ENCODE peak calls at places on chromosome 18, in five cellular contexts. One of them, this sample, is unnamed.

GRCh38 chr18:36297419-36298112 is at the start of gene FHOD3:
- DNase-seq in activated T-cell treated with anti-CD3 and anti-CD28 coated beads for 4 hours: no peak
- DNase-seq in RPMI7951: peak; percentile 82
- DNase-seq in non-pigmented ciliary epithelial cell: no peak
- DNase-seq in HFF-Myc: no peak
- DNase-seq in this sample: peak; percentile 96

GRCh38 chr18:5414546-5414945 is 119.0 kb upstream of the ZBTB14 start:
- DNase-seq in activated T-cell treated with anti-CD3 and anti-CD28 coated beads for 4 hours: no peak
- DNase-seq in RPMI7951: no peak
- DNase-seq in non-pigmented ciliary epithelial cell: no peak
- DNase-seq in HFF-Myc: no peak
- DNase-seq in this sample: no peak

GRCh38 chr18:23227729-23228075 is 92.4 kb downstream of the CABLES1 start:
- DNase-seq in activated T-cell treated with anti-CD3 and anti-CD28 coated beads for 4 hours: no peak
- DNase-seq in RPMI7951: no peak
- DNase-seq in non-pigmented ciliary epithelial cell: no peak
- DNase-seq in HFF-Myc: no peak
- DNase-seq in this sample: no peak

GRCh38 chr18:71951021-71951420 is 593.1 kb downstream of the CBLN2 start:
- DNase-seq in activated T-cell treated with anti-CD3 and anti-CD28 coated beads for 4 hours: no peak
- DNase-seq in RPMI7951: no peak
- DNase-seq in non-pigmented ciliary epithelial cell: no peak
- DNase-seq in HFF-Myc: no peak
- DNase-seq in this sample: no peak

GRCh38 chr18:23844991-23845680 is 155.9 kb downstream of the LAMA3 start:
- DNase-seq in activated T-cell treated with anti-CD3 and anti-CD28 coated beads for 4 hours: no peak
- DNase-seq in RPMI7951: peak; percentile 58
- DNase-seq in non-pigmented ciliary epithelial cell: no peak
- DNase-seq in HFF-Myc: no peak
- DNase-seq in this sample: no peak

GRCh38 chr18:2274613-2275012 is 296.7 kb downstream of the METTL4 start:
- DNase-seq in activated T-cell treated with anti-CD3 and anti-CD28 coated beads for 4 hours: no peak
- DNase-seq in RPMI7951: peak; percentile 6
- DNase-seq in non-pigmented ciliary epithelial cell: no peak
- DNase-seq in HFF-Myc: no peak
- DNase-seq in this sample: no peak

GRCh38 chr18:13568443-13569392 is 157.6 kb downstream of the FAM210A start:
- DNase-seq in activated T-cell treated with anti-CD3 and anti-CD28 coated beads for 4 hours: no peak
- DNase-seq in RPMI7951: no peak
- DNase-seq in non-pigmented ciliary epithelial cell: no peak
- DNase-seq in HFF-Myc: no peak
- DNase-seq in this sample: no peak

GRCh38 chr18:27674411-27674810 is 489.3 kb upstream of the CHST9 start:
- DNase-seq in activated T-cell treated with anti-CD3 and anti-CD28 coated beads for 4 hours: no peak
- DNase-seq in RPMI7951: no peak
- DNase-seq in non-pigmented ciliary epithelial cell: no peak
- DNase-seq in HFF-Myc: no peak
- DNase-seq in this sample: no peak

GRCh38 chr18:76376668-76377358 is 118.2 kb downstream of the ZNF516 start:
- DNase-seq in activated T-cell treated with anti-CD3 and anti-CD28 coated beads for 4 hours: peak; percentile 22
- DNase-seq in RPMI7951: no peak
- DNase-seq in non-pigmented ciliary epithelial cell: no peak
- DNase-seq in HFF-Myc: no peak
- DNase-seq in this sample: no peak

GRCh38 chr18:70121842-70122241 is 83.6 kb downstream of the RTTN start:
- DNase-seq in activated T-cell treated with anti-CD3 and anti-CD28 coated beads for 4 hours: no peak
- DNase-seq in RPMI7951: no peak
- DNase-seq in non-pigmented ciliary epithelial cell: no peak
- DNase-seq in HFF-Myc: no peak
- DNase-seq in this sample: no peak

GRCh38 chr18:70256994-70257393 is 31.9 kb upstream of the SOCS6 start:
- DNase-seq in activated T-cell treated with anti-CD3 and anti-CD28 coated beads for 4 hours: no peak
- DNase-seq in RPMI7951: no peak
- DNase-seq in non-pigmented ciliary epithelial cell: no peak
- DNase-seq in HFF-Myc: no peak
- DNase-seq in this sample: no peak

GRCh38 chr18:64929026-64929425 is 780.1 kb upstream of the LINC00305 start:
- DNase-seq in activated T-cell treated with anti-CD3 and anti-CD28 coated beads for 4 hours: no peak
- DNase-seq in RPMI7951: peak; percentile 23
- DNase-seq in non-pigmented ciliary epithelial cell: no peak
- DNase-seq in HFF-Myc: peak; percentile 5
- DNase-seq in this sample: no peak

GRCh38 chr18:48034651-48035555 is 104.4 kb upstream of the SMAD2 start:
- DNase-seq in activated T-cell treated with anti-CD3 and anti-CD28 coated beads for 4 hours: no peak
- DNase-seq in RPMI7951: no peak
- DNase-seq in non-pigmented ciliary epithelial cell: no peak
- DNase-seq in HFF-Myc: no peak
- DNase-seq in this sample: no peak

GRCh38 chr18:37252854-37253396 is 312.7 kb downstream of the CELF4 start:
- DNase-seq in activated T-cell treated with anti-CD3 and anti-CD28 coated beads for 4 hours: no peak
- DNase-seq in RPMI7951: no peak
- DNase-seq in non-pigmented ciliary epithelial cell: no peak
- DNase-seq in HFF-Myc: no peak
- DNase-seq in this sample: peak; percentile 85

This sample was measured in osteoblast.